ENCODE peak calls at places on chromosomes 13 and 19, in eight cellular contexts. M is NCI-H1694 treated with DMSO at 0.1 percent for 48 hours; E is stimulated activated CD4-positive, alpha-beta T cell treated with anti-CD3 and anti-CD28 coated beads, Interleukin-1b, Interleukin-23, amount 100 ng/mL, for 4 hours; J is cardiac fibroblast; F is foreskin keratinocyte; S is activated CD4-positive, alpha-beta T cell treated with anti-CD3 and anti-CD28 coated beads, Interleukin-2, amount 50 U/mL, for 48 hours; W is stimulated activated CD8-positive, alpha-beta memory T cell treated with anti-CD3 and anti-CD28 coated beads, Interleukin-2, amount 100 ng/mL, for 48 hours; P is ACHN. U is an unnamed sample.

GRCh38 chr19:16828990-16829821 is at the start of gene SIN3B:
- DNase-seq in M (peak), E (peak), J (peak), F (peak), S (peak), W (peak), P (peak), U (no peak)

GRCh38 chr13:99661791-99662190 is 160.5 kb downstream of the TM9SF2 start:
- DNase-seq in M (no peak), E (no peak), J (no peak), F (no peak), S (no peak), W (no peak), P (no peak), U (no peak)

GRCh38 chr13:71290963-71291937 is 575.8 kb downstream of the DACH1 start:
- DNase-seq in M (no peak), E (peak), J (peak), F (peak), S (peak), W (no peak), P (peak), U (no peak)

GRCh38 chr19:2376784-2377519 is 16.9 kb downstream of the TMPRSS9 start:
- DNase-seq in M (no peak), E (no peak), J (no peak), F (no peak), S (no peak), W (no peak), P (no peak), U (no peak)

GRCh38 chr19:1567116-1567847 is 843 bp downstream of the MEX3D start:
- DNase-seq in M (no peak), E (no peak), J (peak), F (no peak), S (no peak), W (no peak), P (peak), U (no peak)

GRCh38 chr19:681029-681626 is 4.9 kb downstream of the FSTL3 start:
- DNase-seq in M (no peak), E (no peak), J (peak), F (no peak), S (no peak), W (no peak), P (peak), U (no peak)

GRCh38 chr13:39209731-39210633 is 171.7 kb downstream of the NHLRC3 start:
- DNase-seq in M (no peak), E (no peak), J (peak), F (peak), S (no peak), W (no peak), P (no peak), U (no peak)

GRCh38 chr19:51247972-51248371 is 2.9 kb upstream of the SIGLECL1 start:
- DNase-seq in M (no peak), E (no peak), J (no peak), F (no peak), S (no peak), W (no peak), P (no peak), U (no peak)

GRCh38 chr13:51519839-51520238 is 64.4 kb upstream of the WDFY2 start:
- DNase-seq in M (peak), E (no peak), J (peak), F (no peak), S (no peak), W (no peak), P (no peak), U (no peak)

GRCh38 chr13:70249332-70250064 is 141.2 kb upstream of the KLHL1 start:
- DNase-seq in M (no peak), E (no peak), J (peak), F (peak), S (no peak), W (no peak), P (peak), U (peak)

GRCh38 chr19:38228005-38228377 is 4.0 kb upstream of the DPF1 start:
- DNase-seq in M (no peak), E (no peak), J (no peak), F (no peak), S (no peak), W (no peak), P (no peak), U (no peak)

GRCh38 chr19:45500918-45501729 is 2.9 kb downstream of the PPM1N start:
- DNase-seq in M (no peak), E (no peak), J (no peak), F (no peak), S (no peak), W (no peak), P (no peak), U (no peak)

GRCh38 chr13:95023405-95023804 is 277.8 kb downstream of the ABCC4 start:
- DNase-seq in M (no peak), E (no peak), J (no peak), F (peak), S (no peak), W (no peak), P (no peak), U (peak)

GRCh38 chr19:57056972-57057371 is 62.8 kb upstream of the USP29 start:
- DNase-seq in M (no peak), E (no peak), J (peak), F (no peak), S (no peak), W (no peak), P (no peak), U (no peak)

GRCh38 chr19:1074512-1075283 is 7.7 kb downstream of the ARHGAP45 start:
- DNase-seq in M (peak), E (peak), J (no peak), F (no peak), S (peak), W (peak), P (peak), U (no peak)

U was measured in epithelial cell of prostate.